ENCODE peak calls at places on chromosomes 11 and 22, in four cellular contexts. S is A549, C is body of pancreas, I is Peyer's patch. D is an unnamed sample.

GRCh38 chr22:49014227-49015201 is 813.2 kb downstream of the BRD1 start:
- DNase-seq in I (no peak), S (no peak), C (peak; percentile 6), D (no peak)

GRCh38 chr11:70538641-70539359 is 140.5 kb downstream of the CTTN start:
- DNase-seq in S (no peak), C (no peak), I (no peak), D (no peak)

GRCh38 chr11:60214386-60214785 is 28.6 kb downstream of the MS4A4E start:
- DNase-seq in I (no peak), S (no peak), C (no peak), D (no peak)

GRCh38 chr22:32522237-32522636 is 47.6 kb downstream of the FBXO7 start:
- DNase-seq in I (no peak), S (no peak), C (no peak), D (no peak)

GRCh38 chr11:76077575-76078150 is 128.6 kb downstream of the WNT11 start:
- DNase-seq in C (no peak), I (no peak), S (no peak), D (no peak)

GRCh38 chr11:17008099-17008498 is 6.1 kb downstream of the PLEKHA7 start:
- DNase-seq in I (no peak), S (no peak), C (peak; percentile 66), D (no peak)

GRCh38 chr11:43925063-43925931 is 17.1 kb upstream of the C11orf96 start:
- DNase-seq in C (no peak), S (no peak), I (no peak), D (no peak)

GRCh38 chr22:44431256-44431655 is 66.8 kb downstream of the RTL6 start:
- DNase-seq in C (no peak), I (no peak), S (no peak), D (no peak)

GRCh38 chr22:26585104-26585790 is 4.7 kb downstream of the TPST2 start:
- DNase-seq in C (peak; percentile 40), S (no peak), I (no peak), D (peak; percentile 60)

GRCh38 chr11:66543263-66544107 is 2.4 kb downstream of the ZDHHC24 start:
- DNase-seq in S (no peak), C (no peak), I (peak; percentile 90), D (no peak)

GRCh38 chr11:3807856-3808845 is at the start of gene PGAP2:
- DNase-seq in I (peak; percentile 87), S (peak; percentile 93), C (peak; percentile 55), D (peak; percentile 51)

GRCh38 chr22:37403267-37403960 is 23.9 kb downstream of the ELFN2 start:
- DNase-seq in I (no peak), C (no peak), S (no peak), D (no peak)

GRCh38 chr11:9005087-9005486 is 1.3 kb upstream of the NRIP3 start:
- DNase-seq in S (no peak), I (no peak), C (no peak), D (no peak)

GRCh38 chr11:83249972-83250593 is 36.1 kb downstream of the CCDC90B start:
- DNase-seq in C (no peak), S (peak; percentile 36), I (no peak), D (peak; percentile 68)

GRCh38 chr11:1369371-1370005 is 20.2 kb upstream of the BRSK2 start:
- DNase-seq in C (no peak), S (no peak), I (no peak), D (no peak)

GRCh38 chr11:113862430-113862829 is 12.9 kb downstream of the USP28 start:
- DNase-seq in I (no peak), S (peak; percentile 8), C (no peak), D (peak; percentile 41)

GRCh38 chr11:125428486-125429173 is 67.4 kb downstream of the FEZ1 start:
- DNase-seq in C (no peak), I (no peak), S (no peak), D (no peak)

DNA sequence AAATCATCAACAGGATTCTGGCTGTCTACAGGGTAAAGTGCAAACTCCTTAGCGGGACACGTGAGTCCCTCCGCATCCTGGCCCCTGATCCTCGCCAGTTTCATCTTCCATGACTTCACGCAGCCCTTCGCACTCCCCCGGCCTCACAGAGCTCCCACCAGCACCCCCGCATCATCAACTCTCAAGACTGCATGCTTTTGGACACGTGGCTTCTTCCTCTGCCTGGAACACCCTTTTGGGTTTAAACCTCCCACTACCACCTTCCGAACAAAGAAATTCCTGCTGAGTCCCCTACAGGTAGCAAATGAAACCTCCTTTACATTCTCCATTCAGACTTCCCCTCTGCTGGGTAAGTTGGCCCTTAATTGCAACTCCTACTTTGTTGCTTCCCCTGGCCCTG is 12.6 kb upstream of the EIF3M start:
- DNase-seq in C (no peak), S (no peak), I (no peak), D (no peak)
- H3K4me1 ChIP-seq in C (no peaks in the 10 kb centered on the region), S (no peaks in the 10 kb centered on the region), I (no peaks in the 10 kb centered on the region), D (no peaks in the 10 kb centered on the region)

DNA sequence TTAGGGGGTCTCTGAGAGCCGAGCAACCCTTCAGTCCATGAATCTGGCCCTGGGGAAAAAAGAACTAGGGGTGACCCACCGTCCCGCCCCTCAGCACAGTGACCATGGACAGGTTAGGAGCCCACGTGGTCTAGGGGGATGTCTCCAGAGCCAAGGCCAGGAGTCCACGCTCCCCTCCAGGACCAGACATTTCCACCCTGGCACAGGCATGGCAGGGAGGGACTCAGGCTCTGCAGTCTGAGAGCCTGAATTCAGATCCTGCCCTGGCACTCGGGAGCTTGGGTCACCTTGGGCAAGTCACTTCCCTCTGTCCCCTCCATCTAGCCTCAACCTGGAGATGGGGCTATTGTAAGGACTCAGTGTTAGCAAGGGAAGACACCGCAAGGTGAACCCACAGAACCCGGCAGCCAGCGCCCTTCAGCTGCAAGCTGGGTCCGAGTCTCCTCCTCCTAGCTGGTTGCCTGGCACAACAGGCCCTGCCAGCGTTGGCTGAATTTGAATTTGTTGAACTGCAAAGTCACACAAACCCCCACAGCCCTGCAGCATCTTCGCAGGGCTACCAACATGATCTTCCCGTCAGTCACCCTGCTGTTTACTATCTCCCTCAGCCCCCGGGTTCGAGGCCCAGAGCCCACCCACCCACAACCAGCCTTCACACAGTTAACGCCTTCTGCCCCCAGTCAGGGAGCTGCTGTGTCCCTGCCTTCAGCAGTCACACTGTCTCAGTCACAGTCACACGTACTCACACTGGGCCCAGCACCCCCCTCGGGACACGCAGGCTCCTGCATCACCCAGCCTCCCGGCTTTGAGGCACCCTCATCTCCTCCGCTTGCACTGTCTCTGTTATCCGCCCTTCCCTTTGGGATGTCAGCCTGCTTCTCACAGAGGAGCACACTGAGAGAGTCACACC is 603 bp upstream of the PDGFB start:
- DNase-seq in I (no peak), C (no peak), S (no peak), D (no peak)
- H3K27ac ChIP-seq in I (no peak overlapping the region), C (peak overlapping the region; percentile 37), S (peak overlapping the region; percentile 88), D (no peak overlapping the region)

DNA sequence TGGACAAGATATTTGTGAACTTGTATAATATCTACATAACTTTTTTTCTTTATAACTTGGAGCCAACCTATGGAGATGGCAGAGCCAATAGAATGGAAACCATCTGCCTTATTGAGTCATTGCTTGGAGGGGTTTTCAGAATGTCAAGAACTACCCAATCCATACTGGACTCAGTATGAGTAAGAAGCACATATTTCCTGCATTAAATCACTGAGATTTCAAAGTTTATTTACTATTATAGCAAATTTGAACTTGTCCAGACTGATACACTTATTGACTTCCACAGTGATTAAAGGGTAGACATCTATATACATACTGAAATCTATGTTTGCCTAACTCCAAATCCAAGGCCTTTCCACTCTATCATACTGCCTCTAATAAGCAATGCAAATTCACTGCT is 704.0 kb downstream of the KCNA4 start:
- DNase-seq in I (no peak), C (no peak), S (no peak), D (no peak)
- H3K4me1 ChIP-seq in I (no peaks in the 10 kb centered on the region), C (no peaks in the 10 kb centered on the region), S (peaks cover 9% of the 10 kb centered on the region), D (no peaks in the 10 kb centered on the region)

DNA sequence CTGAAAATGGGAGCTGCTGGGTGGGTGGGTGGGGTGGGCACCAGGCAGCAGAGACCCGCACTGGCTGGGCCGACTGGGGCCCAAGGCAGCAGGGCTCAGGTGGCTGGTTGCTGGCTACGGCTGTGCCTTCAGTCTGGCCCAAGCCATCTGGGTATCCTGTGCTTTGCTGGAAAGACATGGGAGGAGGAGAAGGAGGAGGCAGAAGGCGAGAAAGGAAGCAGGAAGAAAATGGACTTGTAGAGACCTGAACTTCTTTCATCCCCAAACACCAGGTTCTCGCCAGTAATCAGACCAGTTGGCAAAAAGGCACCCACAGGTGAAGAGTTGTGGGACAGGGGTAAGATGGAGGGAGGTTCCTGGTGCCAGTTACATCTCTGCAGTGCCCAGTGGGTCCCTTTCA is 78.8 kb downstream of the IGLL1 start:
- DNase-seq in S (no peak), C (no peak), I (peak; percentile 19), D (no peak)
- H3K27ac ChIP-seq in S (peak overlapping the region; percentile 39), C (no peak overlapping the region), I (no peak overlapping the region), D (no peak overlapping the region)

GRCh38 chr22:42907404-42908081 is 50.5 kb upstream of the ARFGAP3 start:
- DNase-seq in C (no peak), I (no peak), S (no peak), D (no peak)

GRCh38 chr22:42909363-42910058 is 52.4 kb upstream of the ARFGAP3 start:
- DNase-seq in S (no peak), C (no peak), I (no peak), D (no peak)

GRCh38 chr22:42908082-42908746 is 51.1 kb upstream of the ARFGAP3 start:
- DNase-seq in C (no peak), S (no peak), I (no peak), D (peak; percentile 91)

GRCh38 chr22:42912049-42912448 is 55.0 kb upstream of the ARFGAP3 start:
- DNase-seq in C (no peak), I (no peak), S (no peak), D (no peak)

GRCh38 chr22:42910221-42910942 is 53.3 kb upstream of the ARFGAP3 start:
- DNase-seq in S (no peak), I (no peak), C (no peak), D (no peak)
- H3K4me1 ChIP-seq in S (peaks cover 7% of the 10 kb centered on the region), I (no peaks in the 10 kb centered on the region), C (peaks cover 92% of the 10 kb centered on the region), D (peaks cover 50% of the 10 kb centered on the region)